ENCODE peak calls at places on chromosomes 3 and 15, in four cellular contexts. C is gastrocnemius medialis, G is kidney epithelial cell, M is endodermal cell. H is an unnamed sample.

GRCh38 chr15:78087944-78088772 is 4.2 kb upstream of the SH2D7 start:
- DNase-seq in M (no peak), C (no peak), G (no peak), H (no peak)

GRCh38 chr15:82371649-82372048 is 22.4 kb upstream of the GOLGA6L10 start:
- DNase-seq in M (no peak), G (no peak), C (no peak), H (no peak)

GRCh38 chr3:73530030-73530411 is 94.7 kb downstream of the PDZRN3 start:
- DNase-seq in G (no peak), M (no peak), C (no peak), H (no peak)

GRCh38 chr3:134641671-134642300 is 9.0 kb downstream of the KY start:
- DNase-seq in G (no peak), M (peak; percentile 77), C (no peak), H (peak; percentile 39)

GRCh38 chr3:66938338-66938963 is 59.7 kb upstream of the KBTBD8 start:
- DNase-seq in C (no peak), G (peak; percentile 14), M (peak; percentile 80), H (peak; percentile 16)

GRCh38 chr3:105611304-105612192 is 244.8 kb downstream of the ALCAM start:
- DNase-seq in M (no peak), C (no peak), G (no peak), H (no peak)

GRCh38 chr3:73516656-73517055 is 108.1 kb downstream of the PDZRN3 start:
- DNase-seq in M (no peak), C (peak; percentile 62), G (no peak), H (no peak)

GRCh38 chr3:183455064-183455463 is 26.6 kb upstream of the MCF2L2 start:
- DNase-seq in M (no peak), C (no peak), G (peak; percentile 12), H (no peak)

GRCh38 chr3:140166908-140167599 is 232.1 kb downstream of the CLSTN2 start:
- DNase-seq in G (no peak), M (no peak), C (no peak), H (no peak)

GRCh38 chr3:192408007-192408655 is 319.2 kb downstream of the FGF12 start:
- DNase-seq in M (peak; percentile 84), G (no peak), C (no peak), H (no peak)

GRCh38 chr3:135051409-135051946 is 256.4 kb downstream of the EPHB1 start:
- DNase-seq in C (no peak), M (no peak), G (no peak), H (no peak)

GRCh38 chr15:72229076-72229946 is 1.7 kb downstream of the PKM start:
- DNase-seq in M (peak; percentile 50), G (no peak), C (no peak), H (no peak)

GRCh38 chr3:179068779-179069530 is 2.7 kb downstream of the ZMAT3 start:
- DNase-seq in C (no peak), M (peak; percentile 59), G (no peak), H (no peak)

GRCh38 chr3:134317106-134317947 is 56.9 kb downstream of the AMOTL2 start:
- DNase-seq in G (peak; percentile 88), C (no peak), M (peak; percentile 44), H (peak; percentile 73)

GRCh38 chr3:47347217-47347801 is 33.5 kb upstream of the PTPN23 start:
- DNase-seq in C (no peak), G (no peak), M (no peak), H (no peak)

GRCh38 chr3:150521458-150521857 is 24.8 kb downstream of the SERP1 start:
- DNase-seq in G (no peak), C (no peak), M (no peak), H (no peak)

GRCh38 chr3:171213907-171214306 is 187.4 kb upstream of the SLC2A2 start:
- DNase-seq in M (no peak), G (no peak), C (no peak), H (no peak)

GRCh38 chr15:93302080-93302765 is 213.2 kb upstream of the RGMA start:
- DNase-seq in M (no peak), G (no peak), C (no peak), H (no peak)

GRCh38 chr3:55059027-55059629 is 131.3 kb upstream of the LRTM1 start:
- DNase-seq in G (no peak), M (no peak), C (no peak), H (no peak)

GRCh38 chr3:167837430-167837829 is 101.9 kb downstream of the SERPINI1 start:
- DNase-seq in M (no peak), G (no peak), C (no peak), H (no peak)

GRCh38 chr15:70044168-70044567 is 53.5 kb downstream of the TLE3 start:
- DNase-seq in G (no peak), M (no peak), C (no peak), H (no peak)

GRCh38 chr3:134328147-134328591 is 46.1 kb downstream of the AMOTL2 start:
- DNase-seq in M (peak; percentile 65), G (peak; percentile 86), C (no peak), H (no peak)

GRCh38 chr3:5181479-5182141 is 5.9 kb upstream of the EDEM1 start:
- DNase-seq in M (no peak), G (no peak), C (no peak), H (no peak)

GRCh38 chr3:60756231-60756630 is 495.0 kb downstream of the FHIT start:
- DNase-seq in G (no peak), M (no peak), C (no peak), H (no peak)

GRCh38 chr3:162721736-162722135 is 1225.1 kb downstream of the OTOL1 start:
- DNase-seq in G (no peak), C (no peak), M (no peak), H (no peak)

GRCh38 chr3:42070089-42070885 is 20.9 kb upstream of the TRAK1 start:
- DNase-seq in C (no peak), G (no peak), M (no peak), H (no peak)

GRCh38 chr3:160134454-160134853 is 90.8 kb upstream of the C3orf80 start:
- DNase-seq in C (no peak), G (no peak), M (peak; percentile 68), H (no peak)

GRCh38 chr3:127182446-127182845 is 10.5 kb upstream of the PRR23E start:
- DNase-seq in G (no peak), C (no peak), M (no peak), H (no peak)

GRCh38 chr15:64842986-64843561 is 1.4 kb downstream of the PLEKHO2 start:
- DNase-seq in M (peak; percentile 67), C (peak; percentile 46), G (no peak), H (peak; percentile 95)
- TF ChIP-seq CTCF in M (no peak), C (no peak), G (no peak), H (no peak)

GRCh38 chr3:7075120-7075519 is 214.2 kb downstream of the GRM7 start:
- DNase-seq in M (no peak), C (no peak), G (no peak), H (no peak)

GRCh38 chr3:7070461-7070860 is 209.5 kb downstream of the GRM7 start:
- DNase-seq in G (no peak), M (no peak), C (no peak), H (no peak)

GRCh38 chr3:7074217-7074616 is 213.3 kb downstream of the GRM7 start:
- DNase-seq in C (no peak), M (no peak), G (no peak), H (no peak)

GRCh38 chr3:7075901-7076300 is 215.0 kb downstream of the GRM7 start:
- DNase-seq in M (no peak), C (no peak), G (no peak), H (no peak)
- TF ChIP-seq CTCF in M (peak; percentile 71), C (no peak), G (peak; percentile 43), H (no peak)

DNA sequence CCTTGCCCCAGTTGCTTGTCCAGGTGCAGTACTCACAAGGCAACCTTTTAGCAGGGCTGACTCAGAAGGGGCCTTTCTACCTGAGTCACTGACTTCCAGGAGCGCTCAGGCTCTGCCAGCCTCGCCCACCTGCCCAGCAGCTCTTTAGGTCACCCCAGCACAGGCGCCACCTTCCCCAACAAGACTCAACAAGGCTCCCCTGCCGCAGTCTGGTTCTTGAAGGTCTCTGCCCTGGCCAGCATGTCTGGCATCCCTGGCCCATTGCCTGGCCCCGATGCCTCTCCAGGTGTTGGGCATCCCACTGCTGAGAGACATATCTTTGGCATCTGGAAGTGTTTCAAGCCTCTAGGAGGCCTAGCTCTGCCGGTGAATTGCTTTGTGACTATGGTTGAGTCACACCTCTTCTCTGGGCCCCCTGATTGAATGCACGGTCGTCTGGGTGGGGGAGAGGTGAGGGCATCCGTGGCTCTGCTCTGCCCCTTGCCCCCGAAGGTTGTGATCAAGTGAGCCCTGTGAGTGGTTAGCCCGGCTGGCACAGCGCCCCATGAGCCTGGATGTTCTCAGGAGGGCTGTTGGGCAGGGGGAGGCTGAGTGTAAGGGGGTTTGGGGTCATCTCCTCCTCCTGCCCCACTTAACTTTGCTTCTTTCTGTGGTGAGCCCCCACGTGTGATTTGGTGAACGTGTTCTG is 21.6 kb downstream of the SNX33 start:
- DNase-seq in C (no peak), M (no peak), G (peak; percentile 56), H (peak; percentile 42)
- TF ChIP-seq CTCF in C (no peak), M (no peak), G (no peak), H (no peak)

GRCh38 chr3:186002884-186003472 is 65.2 kb upstream of the TRA2B start:
- DNase-seq in G (no peak), M (peak; percentile 78), C (no peak), H (no peak)
- TF ChIP-seq CTCF in G (no peak), M (peak; percentile 77), C (no peak), H (no peak)

DNA sequence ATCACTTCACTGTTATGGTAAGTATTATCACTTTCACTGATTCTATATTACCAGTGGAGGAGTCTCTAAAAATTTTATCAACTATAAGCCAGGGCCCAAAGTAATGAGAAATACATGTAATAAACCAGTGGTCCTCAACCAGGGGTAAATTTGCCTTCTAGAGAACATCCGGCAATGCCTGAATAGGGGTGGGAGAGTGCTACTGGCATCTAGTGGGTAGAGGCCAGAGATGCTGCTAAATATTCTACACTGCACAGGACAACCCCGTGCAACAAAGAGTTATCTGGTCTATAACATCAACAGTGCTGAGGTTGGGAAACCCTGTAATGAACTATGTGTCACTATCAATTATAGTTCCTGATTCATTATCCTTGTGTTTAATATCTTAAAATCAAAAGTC is 2.2 kb downstream of the LYSMD2 start:
- DNase-seq in M (no peak), C (no peak), G (no peak), H (no peak)
- TF ChIP-seq CTCF in M (peak; percentile 14), C (no peak), G (no peak), H (no peak)

GRCh38 chr3:52512727-52513126 is 17.6 kb downstream of the STAB1 start:
- DNase-seq in C (no peak), M (no peak), G (no peak), H (no peak)

GRCh38 chr3:52507359-52507758 is 12.2 kb downstream of the STAB1 start:
- DNase-seq in C (no peak), G (no peak), M (peak; percentile 65), H (no peak)

GRCh38 chr3:52511509-52511908 is 16.4 kb downstream of the STAB1 start:
- DNase-seq in M (no peak), C (no peak), G (no peak), H (no peak)

GRCh38 chr3:52512105-52512504 is 17.0 kb downstream of the STAB1 start:
- DNase-seq in G (no peak), C (no peak), M (no peak), H (no peak)

GRCh38 chr3:52509753-52510328 is 14.7 kb downstream of the STAB1 start:
- DNase-seq in C (no peak), M (no peak), G (no peak), H (no peak)
- TF ChIP-seq CTCF in C (no peak), M (peak; percentile 13), G (no peak), H (no peak)

H was measured in lower leg skin.